ENCODE peak calls at places on chromosomes 12 and 14, in seven cellular contexts. One of them, this sample, is unnamed.
A peak's percentile ranks its signal among the peaks of the same experiment; 100 is the strongest.

GRCh38 chr12:126952106-126953007 is 1314.6 kb upstream of the TMEM132C start:
- DNase-seq in breast epithelium: no peak
- DNase-seq in left ventricle myocardium inferior: no peak
- DNase-seq in transverse colon: no peak
- DNase-seq in GM13976: no peak
- DNase-seq in AG04450: no peak
- DNase-seq in mesothelial cell of epicardium: no peak
- DNase-seq in this sample: no peak

GRCh38 chr14:74932401-74932901 is 9.4 kb upstream of the RPS6KL1 start:
- DNase-seq in mesothelial cell of epicardium: no peak
- DNase-seq in AG04450: no peak
- DNase-seq in GM13976: no peak
- DNase-seq in left ventricle myocardium inferior: no peak
- DNase-seq in transverse colon: no peak
- DNase-seq in breast epithelium: no peak
- DNase-seq in this sample: no peak

GRCh38 chr14:30560581-30560980 is 1.6 kb downstream of the G2E3 start:
- DNase-seq in breast epithelium: no peak
- DNase-seq in left ventricle myocardium inferior: no peak
- DNase-seq in transverse colon: no peak
- DNase-seq in AG04450: no peak
- DNase-seq in mesothelial cell of epicardium: no peak
- DNase-seq in GM13976: no peak
- DNase-seq in this sample: no peak

GRCh38 chr12:90514325-90514724 is 440.7 kb downstream of the CCER1 start:
- DNase-seq in mesothelial cell of epicardium: no peak
- DNase-seq in breast epithelium: no peak
- DNase-seq in AG04450: no peak
- DNase-seq in GM13976: no peak
- DNase-seq in left ventricle myocardium inferior: no peak
- DNase-seq in transverse colon: no peak
- DNase-seq in this sample: no peak

GRCh38 chr12:1054103-1054838 is 63.2 kb downstream of the ERC1 start:
- DNase-seq in transverse colon: no peak
- DNase-seq in mesothelial cell of epicardium: no peak
- DNase-seq in AG04450: no peak
- DNase-seq in breast epithelium: no peak
- DNase-seq in GM13976: no peak
- DNase-seq in left ventricle myocardium inferior: no peak
- DNase-seq in this sample: no peak

GRCh38 chr12:6277982-6278438 is 32.5 kb upstream of the PLEKHG6 start:
- DNase-seq in left ventricle myocardium inferior: peak; percentile 21
- DNase-seq in GM13976: peak; percentile 71
- DNase-seq in mesothelial cell of epicardium: no peak
- DNase-seq in transverse colon: peak; percentile 68
- DNase-seq in AG04450: no peak
- DNase-seq in breast epithelium: peak; percentile 84
- DNase-seq in this sample: no peak

GRCh38 chr12:19496249-19497208 is 57.2 kb downstream of the AEBP2 start:
- DNase-seq in mesothelial cell of epicardium: no peak
- DNase-seq in left ventricle myocardium inferior: no peak
- DNase-seq in transverse colon: no peak
- DNase-seq in breast epithelium: no peak
- DNase-seq in GM13976: no peak
- DNase-seq in AG04450: no peak
- DNase-seq in this sample: no peak

GRCh38 chr12:13204428-13204827 is 7.9 kb downstream of the EMP1 start:
- DNase-seq in transverse colon: no peak
- DNase-seq in breast epithelium: no peak
- DNase-seq in left ventricle myocardium inferior: no peak
- DNase-seq in AG04450: peak; percentile 56
- DNase-seq in mesothelial cell of epicardium: no peak
- DNase-seq in GM13976: no peak
- DNase-seq in this sample: no peak

GRCh38 chr12:58419905-58420304 is 478.5 kb downstream of the ATP23 start:
- DNase-seq in transverse colon: no peak
- DNase-seq in left ventricle myocardium inferior: no peak
- DNase-seq in GM13976: no peak
- DNase-seq in mesothelial cell of epicardium: no peak
- DNase-seq in breast epithelium: no peak
- DNase-seq in AG04450: no peak
- DNase-seq in this sample: no peak

GRCh38 chr12:2451025-2451424 is 343.7 kb upstream of the FKBP4 start:
- DNase-seq in AG04450: peak; percentile 10
- DNase-seq in GM13976: no peak
- DNase-seq in left ventricle myocardium inferior: no peak
- DNase-seq in mesothelial cell of epicardium: no peak
- DNase-seq in transverse colon: no peak
- DNase-seq in breast epithelium: no peak
- DNase-seq in this sample: no peak

GRCh38 chr12:112105891-112106290 is 2.7 kb downstream of the NAA25 start:
- DNase-seq in transverse colon: no peak
- DNase-seq in mesothelial cell of epicardium: no peak
- DNase-seq in GM13976: no peak
- DNase-seq in left ventricle myocardium inferior: no peak
- DNase-seq in AG04450: no peak
- DNase-seq in breast epithelium: no peak
- DNase-seq in this sample: peak; percentile 49

GRCh38 chr12:82425241-82425640 is 66.9 kb downstream of the METTL25 start:
- DNase-seq in left ventricle myocardium inferior: no peak
- DNase-seq in GM13976: no peak
- DNase-seq in mesothelial cell of epicardium: no peak
- DNase-seq in transverse colon: no peak
- DNase-seq in AG04450: no peak
- DNase-seq in breast epithelium: no peak
- DNase-seq in this sample: no peak

GRCh38 chr14:105424861-105425260 is 5.2 kb downstream of the MTA1 start:
- DNase-seq in AG04450: no peak
- DNase-seq in GM13976: no peak
- DNase-seq in mesothelial cell of epicardium: no peak
- DNase-seq in breast epithelium: no peak
- DNase-seq in left ventricle myocardium inferior: no peak
- DNase-seq in transverse colon: no peak
- DNase-seq in this sample: no peak

GRCh38 chr12:126248871-126249403 is 1183.7 kb downstream of the AACS start:
- DNase-seq in GM13976: no peak
- DNase-seq in breast epithelium: no peak
- DNase-seq in left ventricle myocardium inferior: no peak
- DNase-seq in AG04450: no peak
- DNase-seq in transverse colon: no peak
- DNase-seq in mesothelial cell of epicardium: no peak
- DNase-seq in this sample: no peak

GRCh38 chr14:105286759-105287144 is 14.0 kb downstream of the BRF1 start:
- DNase-seq in GM13976: peak; percentile 11
- DNase-seq in breast epithelium: no peak
- DNase-seq in AG04450: no peak
- DNase-seq in transverse colon: no peak
- DNase-seq in left ventricle myocardium inferior: no peak
- DNase-seq in mesothelial cell of epicardium: no peak
- DNase-seq in this sample: no peak

GRCh38 chr14:32129124-32129523 is 52.0 kb downstream of the ARHGAP5 start:
- DNase-seq in breast epithelium: no peak
- DNase-seq in transverse colon: no peak
- DNase-seq in AG04450: no peak
- DNase-seq in mesothelial cell of epicardium: no peak
- DNase-seq in GM13976: no peak
- DNase-seq in left ventricle myocardium inferior: no peak
- DNase-seq in this sample: no peak

GRCh38 chr12:62192486-62193250 is 67.5 kb upstream of the USP15 start:
- DNase-seq in breast epithelium: no peak
- DNase-seq in GM13976: peak; percentile 80
- DNase-seq in left ventricle myocardium inferior: peak; percentile 15
- DNase-seq in transverse colon: peak; percentile 20
- DNase-seq in mesothelial cell of epicardium: peak; percentile 52
- DNase-seq in AG04450: peak; percentile 34
- DNase-seq in this sample: peak; percentile 46

GRCh38 chr12:72207756-72208155 is 64.4 kb upstream of the TRHDE start:
- DNase-seq in AG04450: no peak
- DNase-seq in transverse colon: no peak
- DNase-seq in GM13976: no peak
- DNase-seq in breast epithelium: no peak
- DNase-seq in left ventricle myocardium inferior: no peak
- DNase-seq in mesothelial cell of epicardium: no peak
- DNase-seq in this sample: no peak

GRCh38 chr14:88668448-88669116 is 105.7 kb downstream of the ZC3H14 start:
- DNase-seq in breast epithelium: no peak
- DNase-seq in left ventricle myocardium inferior: no peak
- DNase-seq in AG04450: no peak
- DNase-seq in GM13976: peak; percentile 31
- DNase-seq in transverse colon: no peak
- DNase-seq in mesothelial cell of epicardium: no peak
- DNase-seq in this sample: no peak

GRCh38 chr14:64673329-64673728 is 30.9 kb upstream of the PLEKHG3 start:
- DNase-seq in mesothelial cell of epicardium: no peak
- DNase-seq in AG04450: no peak
- DNase-seq in breast epithelium: no peak
- DNase-seq in left ventricle myocardium inferior: no peak
- DNase-seq in transverse colon: no peak
- DNase-seq in GM13976: no peak
- DNase-seq in this sample: no peak

DNA sequence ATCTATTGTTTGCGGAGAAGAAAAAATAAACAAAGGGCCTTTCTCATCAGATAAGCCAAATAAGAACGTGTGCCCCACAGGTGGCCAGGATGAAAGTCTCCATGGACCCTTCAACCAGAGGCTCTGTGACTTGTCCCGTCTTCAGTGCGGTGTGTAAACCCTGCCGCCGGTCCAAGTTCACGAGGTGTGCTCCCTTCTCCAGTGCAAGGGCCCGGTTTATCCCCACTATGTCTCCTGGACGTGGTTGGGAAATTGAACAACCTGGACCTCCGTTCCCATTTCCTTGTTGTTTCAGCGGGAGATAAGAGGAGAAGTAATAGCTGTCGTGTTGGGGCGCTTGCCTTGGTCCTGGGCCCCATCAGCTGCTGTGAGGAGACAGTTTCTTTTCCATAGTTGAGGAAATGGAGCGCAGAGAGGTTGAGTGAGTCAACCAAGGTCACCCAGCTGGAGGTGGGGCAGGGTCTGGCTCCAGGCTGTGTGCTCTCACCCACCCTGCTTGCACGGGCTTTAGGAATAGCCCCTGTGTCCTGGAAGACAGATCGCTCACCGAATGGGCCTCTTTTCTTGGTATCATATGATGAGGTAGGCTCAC is 165.5 kb upstream of the RTL1 start:
- DNase-seq in transverse colon: peak; percentile 1
- DNase-seq in breast epithelium: peak; percentile 36
- DNase-seq in left ventricle myocardium inferior: no peak
- DNase-seq in mesothelial cell of epicardium: peak; percentile 6
- DNase-seq in GM13976: no peak
- DNase-seq in AG04450: no peak
- DNase-seq in this sample: no peak
- TF ChIP-seq CTCF in transverse colon: no peak
- TF ChIP-seq CTCF in breast epithelium: no peak
- TF ChIP-seq CTCF in left ventricle myocardium inferior: no peak
- TF ChIP-seq CTCF in mesothelial cell of epicardium: no peak
- TF ChIP-seq CTCF in GM13976: no peak
- TF ChIP-seq CTCF in AG04450: no peak
- TF ChIP-seq CTCF in this sample: no peak

GRCh38 chr14:73778736-73779135 is 64.6 kb upstream of the PNMA1 start:
- DNase-seq in breast epithelium: no peak
- DNase-seq in transverse colon: no peak
- DNase-seq in mesothelial cell of epicardium: no peak
- DNase-seq in GM13976: no peak
- DNase-seq in left ventricle myocardium inferior: no peak
- DNase-seq in AG04450: no peak
- DNase-seq in this sample: no peak

GRCh38 chr14:73775339-73776193 is 61.4 kb upstream of the PNMA1 start:
- DNase-seq in transverse colon: no peak
- DNase-seq in left ventricle myocardium inferior: no peak
- DNase-seq in AG04450: no peak
- DNase-seq in breast epithelium: no peak
- DNase-seq in mesothelial cell of epicardium: no peak
- DNase-seq in GM13976: no peak
- DNase-seq in this sample: no peak

GRCh38 chr14:73776194-73776537 is 62.0 kb upstream of the PNMA1 start:
- DNase-seq in GM13976: no peak
- DNase-seq in breast epithelium: no peak
- DNase-seq in mesothelial cell of epicardium: no peak
- DNase-seq in transverse colon: no peak
- DNase-seq in left ventricle myocardium inferior: no peak
- DNase-seq in AG04450: no peak
- DNase-seq in this sample: no peak

GRCh38 chr14:73774671-73775070 is 60.5 kb upstream of the PNMA1 start:
- DNase-seq in transverse colon: no peak
- DNase-seq in breast epithelium: no peak
- DNase-seq in mesothelial cell of epicardium: no peak
- DNase-seq in left ventricle myocardium inferior: no peak
- DNase-seq in GM13976: no peak
- DNase-seq in AG04450: no peak
- DNase-seq in this sample: no peak

GRCh38 chr14:73777420-73777819 is 63.2 kb upstream of the PNMA1 start:
- DNase-seq in AG04450: no peak
- DNase-seq in left ventricle myocardium inferior: no peak
- DNase-seq in transverse colon: no peak
- DNase-seq in GM13976: no peak
- DNase-seq in mesothelial cell of epicardium: no peak
- DNase-seq in breast epithelium: no peak
- DNase-seq in this sample: no peak
- TF ChIP-seq CTCF in AG04450: no peak
- TF ChIP-seq CTCF in left ventricle myocardium inferior: peak; percentile 19
- TF ChIP-seq CTCF in transverse colon: no peak
- TF ChIP-seq CTCF in GM13976: no peak
- TF ChIP-seq CTCF in mesothelial cell of epicardium: no peak
- TF ChIP-seq CTCF in breast epithelium: peak; percentile 15
- TF ChIP-seq CTCF in this sample: no peak

GRCh38 chr14:39843881-39844280 is 411.6 kb upstream of the FBXO33 start:
- DNase-seq in AG04450: no peak
- DNase-seq in breast epithelium: no peak
- DNase-seq in GM13976: no peak
- DNase-seq in transverse colon: no peak
- DNase-seq in mesothelial cell of epicardium: no peak
- DNase-seq in left ventricle myocardium inferior: no peak
- DNase-seq in this sample: no peak
- TF ChIP-seq CTCF in AG04450: no peak
- TF ChIP-seq CTCF in breast epithelium: no peak
- TF ChIP-seq CTCF in GM13976: no peak
- TF ChIP-seq CTCF in transverse colon: no peak
- TF ChIP-seq CTCF in mesothelial cell of epicardium: no peak
- TF ChIP-seq CTCF in left ventricle myocardium inferior: no peak
- TF ChIP-seq CTCF in this sample: no peak

GRCh38 chr12:50112456-50113218 is 601 bp downstream of the COX14 start:
- DNase-seq in mesothelial cell of epicardium: no peak
- DNase-seq in transverse colon: no peak
- DNase-seq in AG04450: no peak
- DNase-seq in breast epithelium: no peak
- DNase-seq in GM13976: peak; percentile 48
- DNase-seq in left ventricle myocardium inferior: no peak
- DNase-seq in this sample: no peak

GRCh38 chr12:50110127-50110761 is 1.8 kb upstream of the COX14 start:
- DNase-seq in mesothelial cell of epicardium: no peak
- DNase-seq in left ventricle myocardium inferior: peak; percentile 58
- DNase-seq in GM13976: peak; percentile 66
- DNase-seq in breast epithelium: peak; percentile 47
- DNase-seq in AG04450: no peak
- DNase-seq in transverse colon: peak; percentile 78
- DNase-seq in this sample: no peak

GRCh38 chr12:50111417-50111692 is 681 bp upstream of the COX14 start:
- DNase-seq in left ventricle myocardium inferior: no peak
- DNase-seq in transverse colon: no peak
- DNase-seq in breast epithelium: no peak
- DNase-seq in mesothelial cell of epicardium: no peak
- DNase-seq in AG04450: no peak
- DNase-seq in GM13976: no peak
- DNase-seq in this sample: no peak

GRCh38 chr12:50111693-50112455 is at the start of gene COX14:
- DNase-seq in left ventricle myocardium inferior: peak; percentile 98
- DNase-seq in AG04450: peak; percentile 99
- DNase-seq in mesothelial cell of epicardium: peak; percentile 100
- DNase-seq in GM13976: peak; percentile 96
- DNase-seq in transverse colon: peak; percentile 99
- DNase-seq in breast epithelium: peak; percentile 99
- DNase-seq in this sample: peak; percentile 88

GRCh38 chr12:50110762-50111416 is 1.1 kb upstream of the COX14 start:
- DNase-seq in AG04450: no peak
- DNase-seq in GM13976: peak; percentile 47
- DNase-seq in left ventricle myocardium inferior: peak; percentile 82
- DNase-seq in breast epithelium: no peak
- DNase-seq in transverse colon: peak; percentile 73
- DNase-seq in mesothelial cell of epicardium: no peak
- DNase-seq in this sample: no peak
- TF ChIP-seq CTCF in AG04450: no peak
- TF ChIP-seq CTCF in GM13976: no peak
- TF ChIP-seq CTCF in left ventricle myocardium inferior: no peak
- TF ChIP-seq CTCF in breast epithelium: peak; percentile 8
- TF ChIP-seq CTCF in transverse colon: no peak
- TF ChIP-seq CTCF in mesothelial cell of epicardium: no peak
- TF ChIP-seq CTCF in this sample: no peak

This sample was measured in D721Med.